ENCODE peak calls at places on chromosome 7, in nine cellular contexts. U, N, G, Q, A, T, M, R and Y are unnamed samples.

GRCh38 chr7:6725003-6725402 is 18.3 kb upstream of the ZNF12 start:
- DNase-seq in U (no peak), N (no peak), G (no peak), Q (no peak), A (no peak), T (no peak), M (no peak), R (no peak), Y (no peak)

GRCh38 chr7:35869810-35870209 is 69.0 kb downstream of the SEPTIN7 start:
- DNase-seq in U (no peak), N (no peak), G (no peak), Q (peak; percentile 74), A (no peak), T (no peak), M (no peak), R (no peak), Y (no peak)

GRCh38 chr7:137656227-137656849 is 190.4 kb downstream of the DGKI start:
- DNase-seq in U (peak; percentile 86), N (peak; percentile 70), G (peak; percentile 12), Q (peak; percentile 79), A (peak; percentile 6), T (peak; percentile 83), M (peak; percentile 59), R (peak; percentile 53), Y (peak; percentile 71)

GRCh38 chr7:32044739-32045138 is 25.5 kb downstream of the PDE1C start:
- DNase-seq in U (no peak), N (no peak), G (no peak), Q (no peak), A (no peak), T (no peak), M (no peak), R (no peak), Y (no peak)

GRCh38 chr7:69177941-69178494 is 420.3 kb upstream of the AUTS2 start:
- DNase-seq in U (no peak), N (no peak), G (no peak), Q (no peak), A (no peak), T (no peak), M (no peak), R (no peak), Y (no peak)

GRCh38 chr7:2527505-2528464 is 8.2 kb downstream of the LFNG start:
- DNase-seq in U (no peak), N (no peak), G (peak; percentile 81), Q (peak; percentile 66), A (no peak), T (peak; percentile 86), M (peak; percentile 71), R (peak; percentile 57), Y (peak; percentile 89)

GRCh38 chr7:47376991-47377590 is 204.8 kb downstream of the TNS3 start:
- DNase-seq in U (no peak), N (no peak), G (no peak), Q (no peak), A (no peak), T (no peak), M (no peak), R (no peak), Y (no peak)

GRCh38 chr7:151088856-151089699 is 2.8 kb downstream of the AGAP3 start:
- DNase-seq in U (no peak), N (peak; percentile 58), G (no peak), Q (peak; percentile 76), A (no peak), T (peak; percentile 69), M (no peak), R (no peak), Y (no peak)

GRCh38 chr7:13560441-13560840 is 429.0 kb downstream of the ETV1 start:
- DNase-seq in U (no peak), N (no peak), G (no peak), Q (peak; percentile 75), A (no peak), T (no peak), M (no peak), R (no peak), Y (no peak)